ENCODE peak calls at places on chromosomes 2 and 18, in four cellular contexts. A, C, O and J are unnamed samples.

GRCh38 chr18:28176933-28177827 is at the start of gene CDH2:
- DNase-seq in A (no peak), C (peak; percentile 83), O (no peak), J (no peak)

GRCh38 chr2:96159084-96159830 is 14.0 kb upstream of the DUSP2 start:
- DNase-seq in A (no peak), C (no peak), O (no peak), J (no peak)

GRCh38 chr2:183242937-183243336 is 118.7 kb downstream of the NUP35 start:
- DNase-seq in A (no peak), C (no peak), O (no peak), J (no peak)

GRCh38 chr18:28793911-28794310 is 617.0 kb upstream of the CDH2 start:
- DNase-seq in A (no peak), C (no peak), O (no peak), J (no peak)

GRCh38 chr2:23491622-23492336 is 106.8 kb downstream of the KLHL29 start:
- DNase-seq in A (no peak), C (no peak), O (no peak), J (no peak)

GRCh38 chr2:460861-461260 is 173.0 kb upstream of the ALKAL2 start:
- DNase-seq in A (no peak), C (no peak), O (peak; percentile 84), J (no peak)

GRCh38 chr18:13158428-13158827 is 60.1 kb upstream of the LDLRAD4 start:
- DNase-seq in A (no peak), C (no peak), O (no peak), J (no peak)

GRCh38 chr2:236994361-236994760 is 91.3 kb upstream of the COPS8 start:
- DNase-seq in A (no peak), C (no peak), O (no peak), J (no peak)

DNA sequence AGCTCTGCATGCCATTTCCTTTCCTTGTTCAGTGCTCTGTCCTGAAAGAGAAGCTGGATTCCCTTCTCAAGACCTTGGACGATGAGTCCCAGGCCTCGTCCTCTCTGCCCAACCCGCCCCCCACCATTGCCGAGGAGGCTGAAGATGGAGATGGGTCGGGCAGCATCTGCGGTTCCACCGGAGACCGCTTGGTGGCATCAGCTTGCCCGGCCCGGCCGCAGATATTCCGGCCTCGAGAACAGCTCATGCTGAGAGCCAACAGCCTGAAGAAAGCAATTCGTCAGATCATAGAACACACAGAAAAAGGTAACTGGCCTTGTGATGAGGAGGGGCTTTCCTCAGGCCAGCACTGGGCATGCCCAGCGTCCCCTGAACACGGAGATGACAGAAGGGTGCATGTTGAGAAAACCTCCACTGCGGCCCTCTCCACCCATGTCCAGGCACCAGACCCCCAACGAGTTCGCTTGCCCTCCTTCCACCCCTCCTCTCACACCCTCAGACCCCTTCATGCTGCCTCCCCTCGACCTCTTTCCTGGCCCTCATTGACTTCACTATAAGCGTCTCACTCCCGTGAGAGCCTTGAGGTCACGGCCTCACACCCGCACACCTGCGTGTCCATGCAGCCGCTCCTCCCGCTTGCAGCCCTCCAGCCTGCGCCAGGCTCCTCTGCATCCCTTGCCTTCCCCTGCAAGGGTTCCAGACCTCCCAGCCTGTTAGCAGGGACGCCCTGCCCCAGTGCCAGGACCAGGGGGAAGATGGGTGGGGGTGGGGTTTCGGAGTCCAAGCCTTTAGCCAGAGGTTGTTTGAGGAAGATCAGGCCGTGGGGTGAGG is 95.0 kb downstream of the DGKD start:
- DNase-seq in A (peak; percentile 19), C (no peak), O (no peak), J (no peak)
- TF ChIP-seq CTCF in A (no peak), C (peak; percentile 34), O (no peak), J (peak; percentile 78)

DNA sequence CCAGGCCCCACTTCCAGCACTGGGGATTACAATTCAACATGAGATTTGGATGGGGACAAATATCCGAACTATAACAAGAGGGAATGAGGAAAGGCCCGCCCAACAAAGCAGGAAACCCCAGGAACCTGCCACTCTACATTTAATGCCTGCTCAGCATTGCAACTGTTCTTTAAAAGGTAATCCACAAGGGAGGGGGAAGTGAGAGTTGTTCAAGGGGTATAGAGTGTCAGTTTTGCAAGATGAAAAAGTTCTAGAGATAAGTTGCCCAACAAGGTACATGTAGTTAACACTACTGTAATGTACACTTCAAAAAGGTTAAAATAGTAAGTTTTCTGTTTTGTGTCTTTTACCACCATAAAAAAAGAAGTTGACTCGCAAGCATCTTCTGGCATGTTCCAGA is 137.6 kb downstream of the MBD2 start:
- DNase-seq in A (no peak), C (no peak), O (peak; percentile 41), J (no peak)
- H3K4me3 ChIP-seq in A (no peak overlapping the region), C (no peak overlapping the region), O (no peak overlapping the region), J (no peak overlapping the region)

GRCh38 chr2:129827251-129827894 is 152.1 kb upstream of the RAB6C start:
- DNase-seq in A (no peak), C (no peak), O (no peak), J (no peak)

GRCh38 chr2:129828829-129829228 is 150.6 kb upstream of the RAB6C start:
- DNase-seq in A (no peak), C (no peak), O (no peak), J (no peak)

GRCh38 chr2:129831018-129831417 is 148.4 kb upstream of the RAB6C start:
- DNase-seq in A (no peak), C (no peak), O (no peak), J (no peak)

GRCh38 chr2:129829577-129829976 is 149.9 kb upstream of the RAB6C start:
- DNase-seq in A (no peak), C (no peak), O (no peak), J (no peak)
- TF ChIP-seq CTCF in A (no peak), C (no peak), O (no peak), J (no peak)

GRCh38 chr2:27303093-27304025 is 4.9 kb downstream of the UCN start:
- DNase-seq in A (peak; percentile 67), C (peak; percentile 68), O (peak; percentile 79), J (peak; percentile 33)
- H3K4me3 ChIP-seq in A (no peak overlapping the region), C (peak overlapping the region; percentile 24), O (no peak overlapping the region), J (no peak overlapping the region)

DNA sequence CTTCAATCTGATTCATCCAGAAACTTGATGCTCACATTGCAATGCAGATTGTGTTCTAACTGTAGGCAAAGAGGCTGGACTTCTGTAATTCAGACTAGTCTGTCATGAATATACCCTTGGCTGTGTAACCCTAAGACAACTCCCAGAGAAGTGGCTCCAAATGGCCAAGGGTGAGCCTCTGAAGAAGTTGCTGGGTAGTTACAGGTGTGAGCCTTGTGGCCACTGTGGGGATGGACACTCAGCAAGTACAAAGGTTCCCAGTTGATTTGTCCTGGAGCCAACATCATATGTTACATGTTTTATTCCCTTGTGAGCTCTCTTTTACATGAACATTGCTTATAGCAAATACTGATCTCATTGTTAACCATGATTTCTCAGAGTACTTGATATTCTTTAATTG is 94.8 kb upstream of the KCNJ3 start:
- DNase-seq in A (no peak), C (no peak), O (no peak), J (no peak)
- TF ChIP-seq CTCF in A (no peak), C (no peak), O (no peak), J (no peak)

GRCh38 chr2:20356042-20356441 is 5.4 kb upstream of the PUM2 start:
- DNase-seq in A (no peak), C (no peak), O (peak; percentile 75), J (no peak)
- H3K4me3 ChIP-seq in A (no peak overlapping the region), C (no peak overlapping the region), O (no peak overlapping the region), J (no peak overlapping the region)

GRCh38 chr18:67428805-67429204 is 87.7 kb downstream of the DSEL start:
- DNase-seq in A (no peak), C (no peak), O (no peak), J (no peak)
- TF ChIP-seq CTCF in A (no peak), C (no peak), O (no peak), J (no peak)

DNA sequence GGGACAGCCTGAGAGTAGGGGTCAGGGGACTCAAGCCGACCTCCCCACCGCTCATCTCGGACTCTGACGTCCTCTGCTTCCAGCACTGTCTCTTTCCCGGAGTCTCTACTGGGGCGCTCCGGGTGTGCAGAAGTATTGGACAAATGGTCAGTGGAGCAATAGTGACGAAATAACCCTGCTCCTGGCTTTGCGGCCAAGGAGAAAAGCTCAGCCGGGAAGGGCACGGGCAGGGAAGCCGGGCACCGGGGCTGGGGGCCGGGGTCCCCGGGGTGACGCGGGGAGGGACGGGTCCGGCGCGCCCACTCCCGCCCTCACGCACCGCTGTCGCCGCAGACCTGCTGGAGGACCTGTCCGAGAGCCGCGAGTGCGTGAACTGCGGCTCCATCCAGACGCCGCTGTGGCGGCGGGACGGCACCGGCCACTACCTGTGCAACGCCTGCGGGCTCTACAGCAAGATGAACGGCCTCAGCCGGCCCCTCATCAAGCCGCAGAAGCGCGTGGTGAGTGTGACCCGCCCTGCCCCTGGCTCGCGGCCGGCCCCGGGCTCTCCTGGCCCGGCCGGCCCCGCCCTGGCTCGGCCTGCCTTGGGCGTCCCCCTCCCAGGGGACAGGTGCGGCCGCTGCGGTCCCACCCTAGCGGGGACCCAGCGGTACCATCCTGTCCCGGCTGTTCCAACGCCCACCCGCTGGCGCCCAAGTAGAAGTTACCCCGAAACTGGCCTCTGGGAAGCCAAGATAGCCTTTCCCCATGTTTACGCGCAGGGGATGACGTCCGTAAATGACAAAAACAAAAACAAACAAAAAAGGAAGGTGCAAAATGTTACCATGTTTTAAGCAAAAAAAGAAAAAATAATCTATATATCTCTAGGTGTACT is 7.5 kb downstream of the GATA6 start:
- DNase-seq in A (no peak), C (no peak), O (no peak), J (no peak)
- H3K4me3 ChIP-seq in A (no peak overlapping the region), C (peak overlapping the region; percentile 65), O (no peak overlapping the region), J (no peak overlapping the region)